ENCODE peak calls at places on chromosome 21, in nine cellular contexts. B, O, A, D, X, U, M, G and L are unnamed samples.

GRCh38 chr21:46118871-46119564 is 21.1 kb downstream of the COL6A2 start:
- DNase-seq in B (peak), O (no peak), A (no peak), D (no peak), X (peak), U (no peak), M (no peak), G (no peak), L (no peak)

GRCh38 chr21:35868005-35868868 is 192.1 kb downstream of the SETD4 start:
- DNase-seq in B (no peak), O (no peak), A (peak), D (no peak), X (no peak), U (no peak), M (no peak), G (no peak), L (no peak)

GRCh38 chr21:36510911-36511310 is 31.0 kb upstream of the CLDN14 start:
- DNase-seq in B (no peak), O (no peak), A (no peak), D (no peak), X (no peak), U (no peak), M (no peak), G (no peak), L (no peak)

GRCh38 chr21:33033094-33033951 is 7.6 kb downstream of the OLIG2 start:
- DNase-seq in B (no peak), O (no peak), A (peak), D (no peak), X (no peak), U (no peak), M (no peak), G (no peak), L (no peak)

GRCh38 chr21:37849703-37850102 is 66.6 kb downstream of the KCNJ6 start:
- DNase-seq in B (no peak), O (peak), A (no peak), D (no peak), X (no peak), U (no peak), M (no peak), G (peak), L (no peak)

GRCh38 chr21:26842976-26843911 is 2.0 kb downstream of the ADAMTS1 start:
- DNase-seq in B (peak), O (peak), A (peak), D (peak), X (peak), U (peak), M (no peak), G (peak), L (peak)

GRCh38 chr21:21664871-21665270 is 666.7 kb downstream of the NCAM2 start:
- DNase-seq in B (no peak), O (no peak), A (no peak), D (no peak), X (no peak), U (no peak), M (no peak), G (no peak), L (no peak)

GRCh38 chr21:31444061-31444460 is 100.0 kb upstream of the TIAM1 start:
- DNase-seq in B (no peak), O (no peak), A (no peak), D (no peak), X (no peak), U (no peak), M (no peak), G (no peak), L (no peak)

GRCh38 chr21:45309541-45310381 is 22.1 kb upstream of the POFUT2 start:
- DNase-seq in B (peak), O (no peak), A (no peak), D (no peak), X (peak), U (no peak), M (no peak), G (no peak), L (no peak)

GRCh38 chr21:45869121-45870007 is 112.2 kb upstream of the COL6A1 start:
- DNase-seq in B (no peak), O (peak), A (no peak), D (no peak), X (no peak), U (no peak), M (no peak), G (no peak), L (no peak)

GRCh38 chr21:46552274-46552673 is 52.6 kb downstream of the S100B start:
- DNase-seq in B (no peak), O (no peak), A (no peak), D (no peak), X (no peak), U (peak), M (no peak), G (no peak), L (no peak)

GRCh38 chr21:46284077-46284644 is 1.2 kb downstream of the MCM3AP start:
- DNase-seq in B (no peak), O (no peak), A (no peak), D (no peak), X (no peak), U (no peak), M (no peak), G (no peak), L (peak)

GRCh38 chr21:26732442-26733221 is 112.6 kb downstream of the ADAMTS1 start:
- DNase-seq in B (peak), O (peak), A (peak), D (peak), X (peak), U (peak), M (no peak), G (no peak), L (no peak)

GRCh38 chr21:15414057-15414456 is 315.7 kb upstream of the USP25 start:
- DNase-seq in B (no peak), O (no peak), A (no peak), D (no peak), X (no peak), U (no peak), M (no peak), G (no peak), L (no peak)

GRCh38 chr21:43210454-43211084 is 41.8 kb downstream of the CRYAA start:
- DNase-seq in B (no peak), O (no peak), A (no peak), D (no peak), X (no peak), U (no peak), M (no peak), G (no peak), L (no peak)

GRCh38 chr21:27260728-27261127 is 293.8 kb upstream of the ADAMTS5 start:
- DNase-seq in B (no peak), O (no peak), A (no peak), D (no peak), X (no peak), U (no peak), M (no peak), G (no peak), L (no peak)

GRCh38 chr21:16186742-16187141 is 457.0 kb downstream of the USP25 start:
- DNase-seq in B (no peak), O (no peak), A (no peak), D (no peak), X (no peak), U (no peak), M (no peak), G (no peak), L (no peak)

GRCh38 chr21:44929242-44929798 is 8.6 kb upstream of the ITGB2 start:
- DNase-seq in B (peak), O (peak), A (no peak), D (no peak), X (no peak), U (no peak), M (no peak), G (no peak), L (no peak)